ENCODE peak calls at places on chromosomes 12 and 14, in seven cellular contexts. One of them, this sample, is unnamed.
A peak's percentile ranks its signal among the peaks of the same experiment; 100 is the strongest.

GRCh38 chr12:8904665-8905064 is 9.6 kb upstream of the PHC1 start:
- DNase-seq in stimulated activated CD4-positive, alpha-beta T cell treated with anti-CD3 and anti-CD28 coated beads, Interleukin-4, amount 100 ng/mL, for 4 hours: no peak
- DNase-seq in Ammon's horn: no peak
- DNase-seq in Daoy: no peak
- DNase-seq in progenitor cell of endocrine pancreas: no peak
- DNase-seq in choroid plexus epithelial cell: no peak
- DNase-seq in activated CD4-positive, alpha-beta T cell treated with anti-CD3 and anti-CD28 coated beads, Interleukin-2, amount 50 U/mL, for 1 hour: no peak
- DNase-seq in this sample: no peak

GRCh38 chr14:82146846-82147245 is 613.2 kb upstream of the SEL1L start:
- DNase-seq in stimulated activated CD4-positive, alpha-beta T cell treated with anti-CD3 and anti-CD28 coated beads, Interleukin-4, amount 100 ng/mL, for 4 hours: no peak
- DNase-seq in Ammon's horn: no peak
- DNase-seq in Daoy: no peak
- DNase-seq in progenitor cell of endocrine pancreas: no peak
- DNase-seq in choroid plexus epithelial cell: no peak
- DNase-seq in activated CD4-positive, alpha-beta T cell treated with anti-CD3 and anti-CD28 coated beads, Interleukin-2, amount 50 U/mL, for 1 hour: no peak
- DNase-seq in this sample: no peak

GRCh38 chr14:95739356-95739755 is 25.4 kb upstream of the TCL1A start:
- DNase-seq in stimulated activated CD4-positive, alpha-beta T cell treated with anti-CD3 and anti-CD28 coated beads, Interleukin-4, amount 100 ng/mL, for 4 hours: no peak
- DNase-seq in Ammon's horn: no peak
- DNase-seq in Daoy: no peak
- DNase-seq in progenitor cell of endocrine pancreas: no peak
- DNase-seq in choroid plexus epithelial cell: no peak
- DNase-seq in activated CD4-positive, alpha-beta T cell treated with anti-CD3 and anti-CD28 coated beads, Interleukin-2, amount 50 U/mL, for 1 hour: no peak
- DNase-seq in this sample: no peak

GRCh38 chr14:97071177-97071576 is 274.0 kb downstream of the VRK1 start:
- DNase-seq in stimulated activated CD4-positive, alpha-beta T cell treated with anti-CD3 and anti-CD28 coated beads, Interleukin-4, amount 100 ng/mL, for 4 hours: no peak
- DNase-seq in Ammon's horn: no peak
- DNase-seq in Daoy: no peak
- DNase-seq in progenitor cell of endocrine pancreas: no peak
- DNase-seq in choroid plexus epithelial cell: no peak
- DNase-seq in activated CD4-positive, alpha-beta T cell treated with anti-CD3 and anti-CD28 coated beads, Interleukin-2, amount 50 U/mL, for 1 hour: no peak
- DNase-seq in this sample: no peak

GRCh38 chr14:76464856-76465255 is 88.9 kb downstream of the ESRRB start:
- DNase-seq in stimulated activated CD4-positive, alpha-beta T cell treated with anti-CD3 and anti-CD28 coated beads, Interleukin-4, amount 100 ng/mL, for 4 hours: no peak
- DNase-seq in Ammon's horn: no peak
- DNase-seq in Daoy: no peak
- DNase-seq in progenitor cell of endocrine pancreas: no peak
- DNase-seq in choroid plexus epithelial cell: no peak
- DNase-seq in activated CD4-positive, alpha-beta T cell treated with anti-CD3 and anti-CD28 coated beads, Interleukin-2, amount 50 U/mL, for 1 hour: no peak
- DNase-seq in this sample: no peak

GRCh38 chr12:30988086-30988485 is 61.5 kb downstream of the TSPAN11 start:
- DNase-seq in stimulated activated CD4-positive, alpha-beta T cell treated with anti-CD3 and anti-CD28 coated beads, Interleukin-4, amount 100 ng/mL, for 4 hours: no peak
- DNase-seq in Ammon's horn: no peak
- DNase-seq in Daoy: no peak
- DNase-seq in progenitor cell of endocrine pancreas: no peak
- DNase-seq in choroid plexus epithelial cell: no peak
- DNase-seq in activated CD4-positive, alpha-beta T cell treated with anti-CD3 and anti-CD28 coated beads, Interleukin-2, amount 50 U/mL, for 1 hour: no peak
- DNase-seq in this sample: no peak

GRCh38 chr14:50944647-50945413 is 547 bp upstream of the PYGL start:
- DNase-seq in stimulated activated CD4-positive, alpha-beta T cell treated with anti-CD3 and anti-CD28 coated beads, Interleukin-4, amount 100 ng/mL, for 4 hours: no peak
- DNase-seq in Ammon's horn: peak; percentile 34
- DNase-seq in Daoy: peak; percentile 68
- DNase-seq in progenitor cell of endocrine pancreas: no peak
- DNase-seq in choroid plexus epithelial cell: peak; percentile 48
- DNase-seq in activated CD4-positive, alpha-beta T cell treated with anti-CD3 and anti-CD28 coated beads, Interleukin-2, amount 50 U/mL, for 1 hour: no peak
- DNase-seq in this sample: no peak

GRCh38 chr12:119206348-119207075 is 27.8 kb downstream of the HSPB8 start:
- DNase-seq in stimulated activated CD4-positive, alpha-beta T cell treated with anti-CD3 and anti-CD28 coated beads, Interleukin-4, amount 100 ng/mL, for 4 hours: no peak
- DNase-seq in Ammon's horn: no peak
- DNase-seq in Daoy: no peak
- DNase-seq in progenitor cell of endocrine pancreas: no peak
- DNase-seq in choroid plexus epithelial cell: no peak
- DNase-seq in activated CD4-positive, alpha-beta T cell treated with anti-CD3 and anti-CD28 coated beads, Interleukin-2, amount 50 U/mL, for 1 hour: no peak
- DNase-seq in this sample: no peak

GRCh38 chr14:20044243-20044642 is 8.4 kb upstream of the OR4K13 start:
- DNase-seq in stimulated activated CD4-positive, alpha-beta T cell treated with anti-CD3 and anti-CD28 coated beads, Interleukin-4, amount 100 ng/mL, for 4 hours: no peak
- DNase-seq in Ammon's horn: no peak
- DNase-seq in Daoy: no peak
- DNase-seq in progenitor cell of endocrine pancreas: no peak
- DNase-seq in choroid plexus epithelial cell: no peak
- DNase-seq in activated CD4-positive, alpha-beta T cell treated with anti-CD3 and anti-CD28 coated beads, Interleukin-2, amount 50 U/mL, for 1 hour: no peak
- DNase-seq in this sample: no peak

GRCh38 chr12:116141110-116141832 is 136.2 kb downstream of the MED13L start:
- DNase-seq in stimulated activated CD4-positive, alpha-beta T cell treated with anti-CD3 and anti-CD28 coated beads, Interleukin-4, amount 100 ng/mL, for 4 hours: no peak
- DNase-seq in Ammon's horn: no peak
- DNase-seq in Daoy: no peak
- DNase-seq in progenitor cell of endocrine pancreas: no peak
- DNase-seq in choroid plexus epithelial cell: peak; percentile 46
- DNase-seq in activated CD4-positive, alpha-beta T cell treated with anti-CD3 and anti-CD28 coated beads, Interleukin-2, amount 50 U/mL, for 1 hour: no peak
- DNase-seq in this sample: no peak

This sample was measured in T-cell.